ENCODE peak calls at places on chromosomes 6 and 20, in nine cellular contexts. One of them, this sample, is unnamed.

GRCh38 chr6:39823187-39823815 is 31.1 kb downstream of the DAAM2 start:
- DNase-seq in fibroblast of pulmonary artery: no peak
- DNase-seq in SK-N-SH: no peak
- DNase-seq in dermis microvascular lymphatic vessel endothelial cell: no peak
- DNase-seq in left cardiac atrium: no peak
- DNase-seq in NCI-H1105 treated with DMSO at 0.1 percent for 48 hours: no peak
- DNase-seq in T-cell: no peak
- DNase-seq in lung: peak; percentile 38
- DNase-seq in myocyte: peak; percentile 69
- DNase-seq in this sample: no peak

GRCh38 chr20:32278199-32278643 is 770 bp downstream of the KIF3B start:
- DNase-seq in fibroblast of pulmonary artery: peak; percentile 19
- DNase-seq in SK-N-SH: no peak
- DNase-seq in dermis microvascular lymphatic vessel endothelial cell: no peak
- DNase-seq in left cardiac atrium: no peak
- DNase-seq in NCI-H1105 treated with DMSO at 0.1 percent for 48 hours: no peak
- DNase-seq in T-cell: no peak
- DNase-seq in lung: no peak
- DNase-seq in myocyte: no peak
- DNase-seq in this sample: no peak

GRCh38 chr20:37914672-37915433 is 11.9 kb downstream of the VSTM2L start:
- DNase-seq in fibroblast of pulmonary artery: no peak
- DNase-seq in SK-N-SH: peak; percentile 82
- DNase-seq in dermis microvascular lymphatic vessel endothelial cell: no peak
- DNase-seq in left cardiac atrium: no peak
- DNase-seq in NCI-H1105 treated with DMSO at 0.1 percent for 48 hours: no peak
- DNase-seq in T-cell: peak; percentile 19
- DNase-seq in lung: no peak
- DNase-seq in myocyte: no peak
- DNase-seq in this sample: peak; percentile 12

GRCh38 chr6:142900467-142900961 is 44.5 kb downstream of the HIVEP2 start:
- DNase-seq in fibroblast of pulmonary artery: peak; percentile 30
- DNase-seq in SK-N-SH: no peak
- DNase-seq in dermis microvascular lymphatic vessel endothelial cell: no peak
- DNase-seq in left cardiac atrium: no peak
- DNase-seq in NCI-H1105 treated with DMSO at 0.1 percent for 48 hours: no peak
- DNase-seq in T-cell: peak; percentile 68
- DNase-seq in lung: no peak
- DNase-seq in myocyte: no peak
- DNase-seq in this sample: no peak

GRCh38 chr6:136523196-136523595 is 27.0 kb downstream of the MAP7 start:
- DNase-seq in fibroblast of pulmonary artery: no peak
- DNase-seq in SK-N-SH: no peak
- DNase-seq in dermis microvascular lymphatic vessel endothelial cell: no peak
- DNase-seq in left cardiac atrium: no peak
- DNase-seq in NCI-H1105 treated with DMSO at 0.1 percent for 48 hours: no peak
- DNase-seq in T-cell: no peak
- DNase-seq in lung: no peak
- DNase-seq in myocyte: no peak
- DNase-seq in this sample: no peak

GRCh38 chr6:157997893-157998608 is 16.4 kb downstream of the SYNJ2 start:
- DNase-seq in fibroblast of pulmonary artery: no peak
- DNase-seq in SK-N-SH: peak; percentile 53
- DNase-seq in dermis microvascular lymphatic vessel endothelial cell: no peak
- DNase-seq in left cardiac atrium: peak; percentile 6
- DNase-seq in NCI-H1105 treated with DMSO at 0.1 percent for 48 hours: no peak
- DNase-seq in T-cell: no peak
- DNase-seq in lung: no peak
- DNase-seq in myocyte: no peak
- DNase-seq in this sample: no peak

GRCh38 chr6:52217761-52218160 is 26.5 kb downstream of the IL17F start:
- DNase-seq in fibroblast of pulmonary artery: no peak
- DNase-seq in SK-N-SH: no peak
- DNase-seq in dermis microvascular lymphatic vessel endothelial cell: no peak
- DNase-seq in left cardiac atrium: no peak
- DNase-seq in NCI-H1105 treated with DMSO at 0.1 percent for 48 hours: no peak
- DNase-seq in T-cell: no peak
- DNase-seq in lung: no peak
- DNase-seq in myocyte: no peak
- DNase-seq in this sample: no peak

GRCh38 chr20:48635791-48636267 is 192.0 kb downstream of the PREX1 start:
- DNase-seq in fibroblast of pulmonary artery: peak; percentile 63
- DNase-seq in SK-N-SH: peak; percentile 90
- DNase-seq in dermis microvascular lymphatic vessel endothelial cell: peak; percentile 24
- DNase-seq in left cardiac atrium: peak; percentile 64
- DNase-seq in NCI-H1105 treated with DMSO at 0.1 percent for 48 hours: peak; percentile 20
- DNase-seq in T-cell: peak; percentile 57
- DNase-seq in lung: no peak
- DNase-seq in myocyte: peak; percentile 53
- DNase-seq in this sample: no peak

GRCh38 chr6:3751019-3751729 is at the start of gene PXDC1:
- DNase-seq in fibroblast of pulmonary artery: peak; percentile 27
- DNase-seq in SK-N-SH: no peak
- DNase-seq in dermis microvascular lymphatic vessel endothelial cell: no peak
- DNase-seq in left cardiac atrium: peak; percentile 51
- DNase-seq in NCI-H1105 treated with DMSO at 0.1 percent for 48 hours: peak; percentile 15
- DNase-seq in T-cell: no peak
- DNase-seq in lung: no peak
- DNase-seq in myocyte: no peak
- DNase-seq in this sample: no peak

GRCh38 chr6:157484181-157484580 is 103.2 kb downstream of the ZDHHC14 start:
- DNase-seq in fibroblast of pulmonary artery: no peak
- DNase-seq in SK-N-SH: no peak
- DNase-seq in dermis microvascular lymphatic vessel endothelial cell: no peak
- DNase-seq in left cardiac atrium: no peak
- DNase-seq in NCI-H1105 treated with DMSO at 0.1 percent for 48 hours: no peak
- DNase-seq in T-cell: no peak
- DNase-seq in lung: no peak
- DNase-seq in myocyte: no peak
- DNase-seq in this sample: no peak

GRCh38 chr20:58310291-58310782 is 822 bp downstream of the RAB22A start:
- DNase-seq in fibroblast of pulmonary artery: peak; percentile 8
- DNase-seq in SK-N-SH: no peak
- DNase-seq in dermis microvascular lymphatic vessel endothelial cell: no peak
- DNase-seq in left cardiac atrium: no peak
- DNase-seq in NCI-H1105 treated with DMSO at 0.1 percent for 48 hours: peak; percentile 17
- DNase-seq in T-cell: no peak
- DNase-seq in lung: no peak
- DNase-seq in myocyte: no peak
- DNase-seq in this sample: no peak

GRCh38 chr6:53189554-53189953 is 40.9 kb upstream of the GCM1 start:
- DNase-seq in fibroblast of pulmonary artery: peak; percentile 13
- DNase-seq in SK-N-SH: no peak
- DNase-seq in dermis microvascular lymphatic vessel endothelial cell: no peak
- DNase-seq in left cardiac atrium: no peak
- DNase-seq in NCI-H1105 treated with DMSO at 0.1 percent for 48 hours: no peak
- DNase-seq in T-cell: no peak
- DNase-seq in lung: no peak
- DNase-seq in myocyte: no peak
- DNase-seq in this sample: no peak

GRCh38 chr6:15547379-15547778 is 115.4 kb downstream of the DTNBP1 start:
- DNase-seq in fibroblast of pulmonary artery: peak; percentile 30
- DNase-seq in SK-N-SH: peak; percentile 57
- DNase-seq in dermis microvascular lymphatic vessel endothelial cell: no peak
- DNase-seq in left cardiac atrium: no peak
- DNase-seq in NCI-H1105 treated with DMSO at 0.1 percent for 48 hours: no peak
- DNase-seq in T-cell: no peak
- DNase-seq in lung: no peak
- DNase-seq in myocyte: no peak
- DNase-seq in this sample: no peak

GRCh38 chr6:53410508-53411258 is 61.9 kb upstream of the ELOVL5 start:
- DNase-seq in fibroblast of pulmonary artery: peak; percentile 51
- DNase-seq in SK-N-SH: peak; percentile 49
- DNase-seq in dermis microvascular lymphatic vessel endothelial cell: peak; percentile 25
- DNase-seq in left cardiac atrium: peak; percentile 62
- DNase-seq in NCI-H1105 treated with DMSO at 0.1 percent for 48 hours: no peak
- DNase-seq in T-cell: peak; percentile 43
- DNase-seq in lung: peak; percentile 49
- DNase-seq in myocyte: peak; percentile 59
- DNase-seq in this sample: no peak

GRCh38 chr6:119138906-119139541 is 60.6 kb upstream of the FAM184A start:
- DNase-seq in fibroblast of pulmonary artery: no peak
- DNase-seq in SK-N-SH: no peak
- DNase-seq in dermis microvascular lymphatic vessel endothelial cell: no peak
- DNase-seq in left cardiac atrium: no peak
- DNase-seq in NCI-H1105 treated with DMSO at 0.1 percent for 48 hours: no peak
- DNase-seq in T-cell: no peak
- DNase-seq in lung: no peak
- DNase-seq in myocyte: peak; percentile 49
- DNase-seq in this sample: no peak

GRCh38 chr6:155524249-155524651 is 68.6 kb upstream of the NOX3 start:
- DNase-seq in fibroblast of pulmonary artery: peak; percentile 67
- DNase-seq in SK-N-SH: no peak
- DNase-seq in dermis microvascular lymphatic vessel endothelial cell: no peak
- DNase-seq in left cardiac atrium: no peak
- DNase-seq in NCI-H1105 treated with DMSO at 0.1 percent for 48 hours: no peak
- DNase-seq in T-cell: no peak
- DNase-seq in lung: no peak
- DNase-seq in myocyte: no peak
- DNase-seq in this sample: no peak